ENCODE peak calls at places on chromosomes 5 and 9, in nine cellular contexts. One of them, this sample, is unnamed.
A peak's percentile ranks its signal among the peaks of the same experiment; 100 is the strongest.

GRCh38 chr9:104923289-104923688 is 4.7 kb downstream of the ABCA1 start:
- DNase-seq in right atrium auricular region: no peak
- DNase-seq in thyroid gland: no peak
- DNase-seq in A549: no peak
- DNase-seq in cardiac muscle cell: no peak
- DNase-seq in HAP-1: no peak
- DNase-seq in skeletal muscle cell: no peak
- DNase-seq in brain microvascular endothelial cell: peak; percentile 81
- DNase-seq in WERI-Rb-1: no peak
- DNase-seq in this sample: no peak

GRCh38 chr9:128125575-128126354 is 1.8 kb downstream of the PTGES2 start:
- DNase-seq in cardiac muscle cell: no peak
- DNase-seq in brain microvascular endothelial cell: no peak
- DNase-seq in A549: no peak
- DNase-seq in WERI-Rb-1: no peak
- DNase-seq in skeletal muscle cell: peak; percentile 12
- DNase-seq in thyroid gland: no peak
- DNase-seq in right atrium auricular region: no peak
- DNase-seq in HAP-1: peak; percentile 39
- DNase-seq in this sample: no peak

GRCh38 chr5:173486826-173487225 is 129.6 kb downstream of the BOD1 start:
- DNase-seq in brain microvascular endothelial cell: no peak
- DNase-seq in skeletal muscle cell: no peak
- DNase-seq in thyroid gland: no peak
- DNase-seq in A549: no peak
- DNase-seq in cardiac muscle cell: no peak
- DNase-seq in right atrium auricular region: peak; percentile 16
- DNase-seq in WERI-Rb-1: no peak
- DNase-seq in HAP-1: no peak
- DNase-seq in this sample: no peak

GRCh38 chr5:34563951-34564705 is 92.0 kb upstream of the RAI14 start:
- DNase-seq in right atrium auricular region: no peak
- DNase-seq in A549: no peak
- DNase-seq in WERI-Rb-1: peak; percentile 65
- DNase-seq in skeletal muscle cell: peak; percentile 67
- DNase-seq in HAP-1: peak; percentile 31
- DNase-seq in brain microvascular endothelial cell: peak; percentile 83
- DNase-seq in cardiac muscle cell: no peak
- DNase-seq in thyroid gland: peak; percentile 67
- DNase-seq in this sample: no peak

GRCh38 chr5:53019320-53019719 is 30.2 kb downstream of the ITGA2 start:
- DNase-seq in A549: peak; percentile 56
- DNase-seq in skeletal muscle cell: no peak
- DNase-seq in thyroid gland: no peak
- DNase-seq in WERI-Rb-1: no peak
- DNase-seq in HAP-1: no peak
- DNase-seq in brain microvascular endothelial cell: peak; percentile 91
- DNase-seq in cardiac muscle cell: no peak
- DNase-seq in right atrium auricular region: no peak
- DNase-seq in this sample: no peak

GRCh38 chr5:89289604-89290003 is 406.6 kb upstream of the MEF2C start:
- DNase-seq in A549: no peak
- DNase-seq in brain microvascular endothelial cell: peak; percentile 51
- DNase-seq in skeletal muscle cell: peak; percentile 48
- DNase-seq in WERI-Rb-1: no peak
- DNase-seq in cardiac muscle cell: no peak
- DNase-seq in thyroid gland: no peak
- DNase-seq in right atrium auricular region: no peak
- DNase-seq in HAP-1: no peak
- DNase-seq in this sample: no peak

GRCh38 chr9:69044226-69045219 is 9.0 kb downstream of the FXN start:
- DNase-seq in A549: no peak
- DNase-seq in thyroid gland: no peak
- DNase-seq in skeletal muscle cell: peak; percentile 29
- DNase-seq in HAP-1: no peak
- DNase-seq in WERI-Rb-1: no peak
- DNase-seq in right atrium auricular region: no peak
- DNase-seq in brain microvascular endothelial cell: peak; percentile 51
- DNase-seq in cardiac muscle cell: peak; percentile 93
- DNase-seq in this sample: no peak

GRCh38 chr5:36150676-36151433 is 832 bp downstream of the LMBRD2 start:
- DNase-seq in A549: peak; percentile 21
- DNase-seq in brain microvascular endothelial cell: peak; percentile 45
- DNase-seq in HAP-1: peak; percentile 67
- DNase-seq in WERI-Rb-1: peak; percentile 58
- DNase-seq in skeletal muscle cell: peak; percentile 1
- DNase-seq in cardiac muscle cell: peak; percentile 78
- DNase-seq in thyroid gland: peak; percentile 35
- DNase-seq in right atrium auricular region: no peak
- DNase-seq in this sample: no peak

GRCh38 chr5:121086671-121087070 is 622.6 kb downstream of the PRR16 start:
- DNase-seq in WERI-Rb-1: no peak
- DNase-seq in A549: no peak
- DNase-seq in thyroid gland: no peak
- DNase-seq in brain microvascular endothelial cell: no peak
- DNase-seq in skeletal muscle cell: no peak
- DNase-seq in right atrium auricular region: no peak
- DNase-seq in HAP-1: no peak
- DNase-seq in cardiac muscle cell: no peak
- DNase-seq in this sample: no peak

GRCh38 chr5:151699071-151699901 is 12.6 kb upstream of the SPARC start:
- DNase-seq in WERI-Rb-1: no peak
- DNase-seq in brain microvascular endothelial cell: peak; percentile 98
- DNase-seq in cardiac muscle cell: no peak
- DNase-seq in HAP-1: no peak
- DNase-seq in A549: peak; percentile 61
- DNase-seq in thyroid gland: peak; percentile 65
- DNase-seq in skeletal muscle cell: peak; percentile 95
- DNase-seq in right atrium auricular region: peak; percentile 88
- DNase-seq in this sample: no peak

GRCh38 chr5:151700816-151701215 is 14.1 kb upstream of the SPARC start:
- DNase-seq in HAP-1: no peak
- DNase-seq in skeletal muscle cell: no peak
- DNase-seq in thyroid gland: no peak
- DNase-seq in brain microvascular endothelial cell: no peak
- DNase-seq in A549: no peak
- DNase-seq in cardiac muscle cell: no peak
- DNase-seq in right atrium auricular region: no peak
- DNase-seq in WERI-Rb-1: no peak
- DNase-seq in this sample: no peak

GRCh38 chr5:151695464-151695863 is 8.7 kb upstream of the SPARC start:
- DNase-seq in right atrium auricular region: no peak
- DNase-seq in skeletal muscle cell: no peak
- DNase-seq in cardiac muscle cell: no peak
- DNase-seq in HAP-1: no peak
- DNase-seq in thyroid gland: no peak
- DNase-seq in WERI-Rb-1: no peak
- DNase-seq in A549: no peak
- DNase-seq in brain microvascular endothelial cell: no peak
- DNase-seq in this sample: no peak

GRCh38 chr5:151696470-151697061 is 9.9 kb upstream of the SPARC start:
- DNase-seq in thyroid gland: peak; percentile 35
- DNase-seq in right atrium auricular region: peak; percentile 90
- DNase-seq in skeletal muscle cell: peak; percentile 99
- DNase-seq in WERI-Rb-1: peak; percentile 94
- DNase-seq in cardiac muscle cell: no peak
- DNase-seq in A549: no peak
- DNase-seq in HAP-1: no peak
- DNase-seq in brain microvascular endothelial cell: peak; percentile 98
- DNase-seq in this sample: no peak

GRCh38 chr5:151697452-151697851 is 10.7 kb upstream of the SPARC start:
- DNase-seq in thyroid gland: no peak
- DNase-seq in WERI-Rb-1: peak; percentile 56
- DNase-seq in A549: no peak
- DNase-seq in right atrium auricular region: no peak
- DNase-seq in brain microvascular endothelial cell: no peak
- DNase-seq in HAP-1: no peak
- DNase-seq in skeletal muscle cell: no peak
- DNase-seq in cardiac muscle cell: no peak
- DNase-seq in this sample: no peak
- H3K4me3 ChIP-seq in thyroid gland: no peak overlapping the region
- H3K4me3 ChIP-seq in WERI-Rb-1: peak overlapping the region; percentile 45
- H3K4me3 ChIP-seq in A549: no peak overlapping the region
- H3K4me3 ChIP-seq in right atrium auricular region: no peak overlapping the region
- H3K4me3 ChIP-seq in brain microvascular endothelial cell: no peak overlapping the region
- H3K4me3 ChIP-seq in HAP-1: no peak overlapping the region
- H3K4me3 ChIP-seq in skeletal muscle cell: no peak overlapping the region
- H3K4me3 ChIP-seq in cardiac muscle cell: no peak overlapping the region
- H3K4me3 ChIP-seq in this sample: no peak overlapping the region

GRCh38 chr5:115349001-115349817 is 52.8 kb upstream of the CCDC112 start:
- DNase-seq in HAP-1: no peak
- DNase-seq in skeletal muscle cell: peak; percentile 81
- DNase-seq in cardiac muscle cell: no peak
- DNase-seq in thyroid gland: no peak
- DNase-seq in right atrium auricular region: no peak
- DNase-seq in WERI-Rb-1: no peak
- DNase-seq in brain microvascular endothelial cell: peak; percentile 84
- DNase-seq in A549: peak; percentile 67
- DNase-seq in this sample: peak; percentile 54
- H3K4me3 ChIP-seq in HAP-1: no peak overlapping the region
- H3K4me3 ChIP-seq in skeletal muscle cell: no peak overlapping the region
- H3K4me3 ChIP-seq in cardiac muscle cell: no peak overlapping the region
- H3K4me3 ChIP-seq in thyroid gland: no peak overlapping the region
- H3K4me3 ChIP-seq in right atrium auricular region: no peak overlapping the region
- H3K4me3 ChIP-seq in WERI-Rb-1: no peak overlapping the region
- H3K4me3 ChIP-seq in brain microvascular endothelial cell: no peak overlapping the region
- H3K4me3 ChIP-seq in A549: no peak overlapping the region
- H3K4me3 ChIP-seq in this sample: no peak overlapping the region

GRCh38 chr5:133341296-133341695 is 271.0 kb downstream of the FSTL4 start:
- DNase-seq in WERI-Rb-1: no peak
- DNase-seq in brain microvascular endothelial cell: no peak
- DNase-seq in cardiac muscle cell: no peak
- DNase-seq in thyroid gland: no peak
- DNase-seq in skeletal muscle cell: no peak
- DNase-seq in A549: no peak
- DNase-seq in right atrium auricular region: no peak
- DNase-seq in HAP-1: no peak
- DNase-seq in this sample: no peak
- H3K4me3 ChIP-seq in WERI-Rb-1: no peak overlapping the region
- H3K4me3 ChIP-seq in brain microvascular endothelial cell: no peak overlapping the region
- H3K4me3 ChIP-seq in cardiac muscle cell: no peak overlapping the region
- H3K4me3 ChIP-seq in thyroid gland: no peak overlapping the region
- H3K4me3 ChIP-seq in skeletal muscle cell: no peak overlapping the region
- H3K4me3 ChIP-seq in A549: no peak overlapping the region
- H3K4me3 ChIP-seq in right atrium auricular region: no peak overlapping the region
- H3K4me3 ChIP-seq in HAP-1: no peak overlapping the region
- H3K4me3 ChIP-seq in this sample: no peak overlapping the region

DNA sequence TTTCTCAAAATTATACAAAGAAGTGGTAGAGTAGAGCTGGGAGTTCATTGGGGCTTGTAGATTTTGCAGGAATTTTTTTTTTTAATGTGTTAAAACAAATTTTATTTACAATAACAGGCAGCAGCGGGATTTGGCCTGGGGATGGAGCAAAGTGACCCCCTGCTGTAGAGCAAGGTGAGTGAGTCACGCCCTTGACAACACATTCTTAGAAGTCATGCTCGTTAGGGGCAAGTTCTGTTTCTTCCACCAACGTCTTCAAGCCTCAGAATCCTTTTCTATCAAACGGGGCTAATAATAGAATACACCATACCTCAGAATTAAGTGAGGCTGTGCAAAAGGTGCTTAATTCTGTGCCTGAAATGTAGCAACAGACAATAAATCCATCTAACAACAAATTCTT is 1.1 kb upstream of the ANKDD1B start:
- DNase-seq in skeletal muscle cell: no peak
- DNase-seq in WERI-Rb-1: no peak
- DNase-seq in thyroid gland: no peak
- DNase-seq in HAP-1: no peak
- DNase-seq in A549: no peak
- DNase-seq in right atrium auricular region: no peak
- DNase-seq in cardiac muscle cell: no peak
- DNase-seq in brain microvascular endothelial cell: no peak
- DNase-seq in this sample: no peak
- H3K4me3 ChIP-seq in skeletal muscle cell: no peak overlapping the region
- H3K4me3 ChIP-seq in WERI-Rb-1: no peak overlapping the region
- H3K4me3 ChIP-seq in thyroid gland: no peak overlapping the region
- H3K4me3 ChIP-seq in HAP-1: no peak overlapping the region
- H3K4me3 ChIP-seq in A549: peak overlapping the region; percentile 68
- H3K4me3 ChIP-seq in right atrium auricular region: no peak overlapping the region
- H3K4me3 ChIP-seq in cardiac muscle cell: no peak overlapping the region
- H3K4me3 ChIP-seq in brain microvascular endothelial cell: no peak overlapping the region
- H3K4me3 ChIP-seq in this sample: no peak overlapping the region

GRCh38 chr9:8859416-8859815 is 1059.8 kb upstream of the DMAC1 start:
- DNase-seq in skeletal muscle cell: no peak
- DNase-seq in A549: no peak
- DNase-seq in right atrium auricular region: no peak
- DNase-seq in thyroid gland: no peak
- DNase-seq in HAP-1: no peak
- DNase-seq in brain microvascular endothelial cell: no peak
- DNase-seq in cardiac muscle cell: no peak
- DNase-seq in WERI-Rb-1: no peak
- DNase-seq in this sample: no peak

GRCh38 chr9:8858250-8859161 is 1058.9 kb upstream of the DMAC1 start:
- DNase-seq in right atrium auricular region: no peak
- DNase-seq in thyroid gland: peak; percentile 12
- DNase-seq in cardiac muscle cell: no peak
- DNase-seq in skeletal muscle cell: no peak
- DNase-seq in HAP-1: peak; percentile 27
- DNase-seq in A549: no peak
- DNase-seq in WERI-Rb-1: no peak
- DNase-seq in brain microvascular endothelial cell: no peak
- DNase-seq in this sample: no peak

GRCh38 chr9:8855046-8855445 is 1055.5 kb upstream of the DMAC1 start:
- DNase-seq in brain microvascular endothelial cell: no peak
- DNase-seq in A549: no peak
- DNase-seq in HAP-1: no peak
- DNase-seq in WERI-Rb-1: no peak
- DNase-seq in thyroid gland: no peak
- DNase-seq in right atrium auricular region: no peak
- DNase-seq in cardiac muscle cell: peak; percentile 58
- DNase-seq in skeletal muscle cell: no peak
- DNase-seq in this sample: no peak

GRCh38 chr9:8857330-8858249 is 1058.0 kb upstream of the DMAC1 start:
- DNase-seq in cardiac muscle cell: peak; percentile 73
- DNase-seq in brain microvascular endothelial cell: no peak
- DNase-seq in right atrium auricular region: no peak
- DNase-seq in A549: no peak
- DNase-seq in WERI-Rb-1: peak; percentile 66
- DNase-seq in thyroid gland: peak; percentile 57
- DNase-seq in HAP-1: peak; percentile 87
- DNase-seq in skeletal muscle cell: no peak
- DNase-seq in this sample: no peak

DNA sequence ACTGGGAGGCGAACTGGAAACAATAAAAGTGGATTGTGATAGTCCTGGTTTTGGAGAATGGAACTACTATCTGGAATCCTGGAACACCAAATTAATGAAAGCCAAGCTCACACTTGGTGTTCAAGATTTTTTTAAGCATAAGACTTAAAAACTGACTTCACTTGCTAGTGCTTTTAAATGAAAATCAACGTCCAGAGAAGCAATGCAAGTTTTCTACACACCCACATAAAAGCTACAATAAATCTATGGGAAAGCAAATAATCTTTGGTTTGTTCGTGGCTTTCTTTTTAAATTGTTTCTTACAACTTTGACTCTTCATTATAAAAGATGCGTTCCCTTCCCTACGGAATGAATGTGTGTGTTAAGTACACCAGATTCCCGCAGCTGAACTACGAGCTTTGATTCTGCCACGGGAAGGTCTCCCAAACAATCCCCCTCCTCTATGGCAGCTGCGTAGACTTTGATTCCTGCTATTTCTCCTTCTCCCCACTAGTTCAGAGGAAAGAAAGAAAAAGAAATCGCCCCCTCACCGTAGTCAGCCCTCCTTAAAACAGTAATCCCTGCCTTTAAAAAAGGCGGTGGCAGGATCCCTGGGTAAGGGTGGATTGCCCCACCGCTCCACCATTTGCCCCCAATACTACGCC is 1057.2 kb upstream of the DMAC1 start:
- DNase-seq in A549: no peak
- DNase-seq in right atrium auricular region: no peak
- DNase-seq in cardiac muscle cell: peak; percentile 61
- DNase-seq in skeletal muscle cell: no peak
- DNase-seq in WERI-Rb-1: no peak
- DNase-seq in thyroid gland: no peak
- DNase-seq in brain microvascular endothelial cell: no peak
- DNase-seq in HAP-1: peak; percentile 49
- DNase-seq in this sample: no peak
- H3K4me3 ChIP-seq in A549: peak overlapping the region; percentile 50
- H3K4me3 ChIP-seq in right atrium auricular region: peak overlapping the region; percentile 56
- H3K4me3 ChIP-seq in cardiac muscle cell: peak overlapping the region; percentile 86
- H3K4me3 ChIP-seq in skeletal muscle cell: peak overlapping the region; percentile 63
- H3K4me3 ChIP-seq in WERI-Rb-1: peak overlapping the region; percentile 54
- H3K4me3 ChIP-seq in thyroid gland: peak overlapping the region; percentile 61
- H3K4me3 ChIP-seq in brain microvascular endothelial cell: peak overlapping the region; percentile 53
- H3K4me3 ChIP-seq in HAP-1: peak overlapping the region; percentile 67
- H3K4me3 ChIP-seq in this sample: no peak overlapping the region

This sample was measured in LNCaP clone FGC.